ENCODE peak calls at places on chromosomes 1 and 21, in four cellular contexts. One of them, this sample, is unnamed.

GRCh38 chr1:24961961-24962861 is 32.1 kb upstream of the RUNX3 start:
- DNase-seq in ELR: no peak
- DNase-seq in fibroblast of pulmonary artery: no peak
- DNase-seq in endothelial cell: peak
- DNase-seq in this sample: no peak

GRCh38 chr21:34582506-34583150 is 32.3 kb downstream of the RCAN1 start:
- DNase-seq in fibroblast of pulmonary artery: peak
- DNase-seq in endothelial cell: peak
- DNase-seq in ELR: peak
- DNase-seq in this sample: peak

GRCh38 chr1:12309783-12310742 is 80.2 kb downstream of the VPS13D start:
- DNase-seq in fibroblast of pulmonary artery: no peak
- DNase-seq in ELR: no peak
- DNase-seq in endothelial cell: no peak
- DNase-seq in this sample: peak

GRCh38 chr1:49185455-49185980 is 408.8 kb upstream of the BEND5 start:
- DNase-seq in endothelial cell: no peak
- DNase-seq in fibroblast of pulmonary artery: no peak
- DNase-seq in ELR: no peak
- DNase-seq in this sample: no peak

GRCh38 chr1:978835-979743 is 2.8 kb downstream of the PERM1 start:
- DNase-seq in ELR: no peak
- DNase-seq in fibroblast of pulmonary artery: no peak
- DNase-seq in endothelial cell: no peak
- DNase-seq in this sample: no peak

GRCh38 chr1:6044481-6045109 is 1.1 kb upstream of the KCNAB2 start:
- DNase-seq in fibroblast of pulmonary artery: no peak
- DNase-seq in ELR: no peak
- DNase-seq in endothelial cell: no peak
- DNase-seq in this sample: no peak

GRCh38 chr21:32524010-32524719 is 61.2 kb downstream of the TCP10L start:
- DNase-seq in fibroblast of pulmonary artery: peak
- DNase-seq in ELR: peak
- DNase-seq in endothelial cell: peak
- DNase-seq in this sample: peak

GRCh38 chr1:194975913-194976312 is 1632.3 kb downstream of the KCNT2 start:
- DNase-seq in fibroblast of pulmonary artery: peak
- DNase-seq in endothelial cell: no peak
- DNase-seq in ELR: peak
- DNase-seq in this sample: peak

GRCh38 chr1:97632075-97632474 is 288.8 kb downstream of the DPYD start:
- DNase-seq in fibroblast of pulmonary artery: peak
- DNase-seq in ELR: peak
- DNase-seq in endothelial cell: no peak
- DNase-seq in this sample: peak

GRCh38 chr1:33143181-33143580 is 38.7 kb downstream of the TRIM62 start:
- DNase-seq in ELR: no peak
- DNase-seq in fibroblast of pulmonary artery: peak
- DNase-seq in endothelial cell: no peak
- DNase-seq in this sample: peak

GRCh38 chr1:110248746-110249145 is 38.6 kb downstream of the KCNC4 start:
- DNase-seq in fibroblast of pulmonary artery: no peak
- DNase-seq in endothelial cell: no peak
- DNase-seq in ELR: no peak
- DNase-seq in this sample: no peak

GRCh38 chr1:230158422-230159291 is 91.6 kb downstream of the GALNT2 start:
- DNase-seq in endothelial cell: no peak
- DNase-seq in ELR: no peak
- DNase-seq in fibroblast of pulmonary artery: no peak
- DNase-seq in this sample: no peak

GRCh38 chr1:153353226-153353947 is 4.3 kb upstream of the S100A9 start:
- DNase-seq in fibroblast of pulmonary artery: peak
- DNase-seq in endothelial cell: peak
- DNase-seq in ELR: peak
- DNase-seq in this sample: no peak

GRCh38 chr21:43699933-43700599 is 18.9 kb upstream of the PDXK start:
- DNase-seq in endothelial cell: no peak
- DNase-seq in ELR: no peak
- DNase-seq in fibroblast of pulmonary artery: no peak
- DNase-seq in this sample: no peak

GRCh38 chr1:71882241-71883036 is 399.9 kb downstream of the NEGR1 start:
- DNase-seq in fibroblast of pulmonary artery: no peak
- DNase-seq in ELR: no peak
- DNase-seq in endothelial cell: no peak
- DNase-seq in this sample: no peak

GRCh38 chr1:167819849-167820683 is 93.9 kb downstream of the ADCY10 start:
- DNase-seq in ELR: peak
- DNase-seq in fibroblast of pulmonary artery: peak
- DNase-seq in endothelial cell: peak
- DNase-seq in this sample: peak

This sample was measured in astrocyte of the spinal cord.